ENCODE peak calls at places on chromosome 10, in six cellular contexts. One of them, this sample, is unnamed.
A peak's percentile ranks its signal among the peaks of the same experiment; 100 is the strongest.

GRCh38 chr10:117666131-117666530 is 123.6 kb downstream of the EMX2 start:
- DNase-seq in CD4-positive, alpha-beta memory T cell: no peak
- DNase-seq in psoas muscle: no peak
- DNase-seq in heart left ventricle: no peak
- DNase-seq in ovary: no peak
- DNase-seq in colonic mucosa: no peak
- DNase-seq in this sample: no peak

GRCh38 chr10:58667658-58668310 is 155.1 kb downstream of the BICC1 start:
- DNase-seq in CD4-positive, alpha-beta memory T cell: no peak
- DNase-seq in psoas muscle: no peak
- DNase-seq in heart left ventricle: no peak
- DNase-seq in ovary: no peak
- DNase-seq in colonic mucosa: no peak
- DNase-seq in this sample: no peak

GRCh38 chr10:6838118-6838517 is 258.0 kb upstream of the PRKCQ start:
- DNase-seq in CD4-positive, alpha-beta memory T cell: no peak
- DNase-seq in psoas muscle: no peak
- DNase-seq in heart left ventricle: no peak
- DNase-seq in ovary: no peak
- DNase-seq in colonic mucosa: no peak
- DNase-seq in this sample: no peak

GRCh38 chr10:95133997-95134396 is 60.0 kb upstream of the ACSM6 start:
- DNase-seq in CD4-positive, alpha-beta memory T cell: no peak
- DNase-seq in psoas muscle: no peak
- DNase-seq in heart left ventricle: no peak
- DNase-seq in ovary: no peak
- DNase-seq in colonic mucosa: no peak
- DNase-seq in this sample: no peak

GRCh38 chr10:63438506-63439498 is 27.0 kb downstream of the JMJD1C start:
- DNase-seq in CD4-positive, alpha-beta memory T cell: no peak
- DNase-seq in psoas muscle: no peak
- DNase-seq in heart left ventricle: no peak
- DNase-seq in ovary: no peak
- DNase-seq in colonic mucosa: no peak
- DNase-seq in this sample: no peak

GRCh38 chr10:112278871-112279270 is 4.3 kb upstream of the TECTB start:
- DNase-seq in CD4-positive, alpha-beta memory T cell: no peak
- DNase-seq in psoas muscle: no peak
- DNase-seq in heart left ventricle: no peak
- DNase-seq in ovary: no peak
- DNase-seq in colonic mucosa: no peak
- DNase-seq in this sample: no peak

GRCh38 chr10:58834093-58834674 is 321.5 kb downstream of the BICC1 start:
- DNase-seq in CD4-positive, alpha-beta memory T cell: no peak
- DNase-seq in psoas muscle: no peak
- DNase-seq in heart left ventricle: no peak
- DNase-seq in ovary: no peak
- DNase-seq in colonic mucosa: no peak
- DNase-seq in this sample: no peak

GRCh38 chr10:36692759-36693158 is 432.6 kb upstream of the ANKRD30A start:
- DNase-seq in CD4-positive, alpha-beta memory T cell: no peak
- DNase-seq in psoas muscle: no peak
- DNase-seq in heart left ventricle: no peak
- DNase-seq in ovary: no peak
- DNase-seq in colonic mucosa: no peak
- DNase-seq in this sample: no peak

GRCh38 chr10:58064714-58065528 is 202.8 kb downstream of the IPMK start:
- DNase-seq in CD4-positive, alpha-beta memory T cell: peak; percentile 4
- DNase-seq in psoas muscle: no peak
- DNase-seq in heart left ventricle: no peak
- DNase-seq in ovary: no peak
- DNase-seq in colonic mucosa: peak; percentile 45
- DNase-seq in this sample: no peak

DNA sequence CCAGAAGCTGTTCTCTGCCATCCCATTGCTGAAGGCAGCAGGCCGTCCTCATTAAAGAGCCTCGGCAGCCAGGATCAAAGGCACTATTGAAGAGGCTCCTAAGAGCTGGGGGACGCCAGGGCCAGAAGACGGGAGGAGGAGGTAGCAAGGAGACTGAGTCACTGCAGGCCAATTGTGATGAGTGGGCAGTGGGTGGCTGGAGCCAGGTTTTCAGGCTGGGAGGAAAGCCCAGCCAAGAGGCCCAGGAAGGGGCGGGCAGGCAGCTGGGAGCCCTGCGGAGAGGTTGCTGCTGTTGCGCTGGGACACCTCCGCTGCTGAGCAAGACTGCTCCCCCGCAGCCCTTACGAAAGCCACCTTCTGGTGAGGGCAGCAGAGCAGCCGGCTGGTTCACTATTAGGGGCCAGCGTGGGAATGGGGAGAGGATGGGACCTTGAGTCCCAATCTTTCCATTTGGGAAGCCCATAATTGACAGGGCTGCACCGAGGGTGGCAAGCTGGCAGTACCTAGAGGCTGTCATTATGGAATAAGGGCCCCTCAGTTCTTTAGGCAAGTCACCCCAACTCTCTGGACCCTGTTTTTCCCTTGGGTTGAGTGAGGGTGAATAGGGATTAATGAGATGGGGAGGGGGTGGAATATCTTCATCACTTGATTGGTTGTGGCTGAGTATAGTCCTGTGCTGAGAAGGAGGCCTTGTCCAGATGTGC is 48.4 kb downstream of the UNC5B start:
- DNase-seq in CD4-positive, alpha-beta memory T cell: no peak
- DNase-seq in psoas muscle: no peak
- DNase-seq in heart left ventricle: peak; percentile 83
- DNase-seq in ovary: peak; percentile 82
- DNase-seq in colonic mucosa: no peak
- DNase-seq in this sample: no peak
- H3K4me1 ChIP-seq in CD4-positive, alpha-beta memory T cell: no peaks in the 10 kb centered on the region
- H3K4me1 ChIP-seq in psoas muscle: peaks cover 45% of the 10 kb centered on the region
- H3K4me1 ChIP-seq in heart left ventricle: peaks cover 59% of the 10 kb centered on the region
- H3K4me1 ChIP-seq in ovary: peaks cover 10% of the 10 kb centered on the region
- H3K4me1 ChIP-seq in colonic mucosa: peaks cover 16% of the 10 kb centered on the region
- H3K4me1 ChIP-seq in this sample: peaks cover 93% of the 10 kb centered on the region

GRCh38 chr10:71852335-71852937 is 1.4 kb upstream of the PSAP start:
- DNase-seq in CD4-positive, alpha-beta memory T cell: no peak
- DNase-seq in psoas muscle: no peak
- DNase-seq in heart left ventricle: peak; percentile 53
- DNase-seq in ovary: peak; percentile 36
- DNase-seq in colonic mucosa: peak; percentile 45
- DNase-seq in this sample: no peak
- H3K4me1 ChIP-seq in CD4-positive, alpha-beta memory T cell: peaks cover 21% of the 10 kb centered on the region
- H3K4me1 ChIP-seq in psoas muscle: peaks cover 11% of the 10 kb centered on the region
- H3K4me1 ChIP-seq in heart left ventricle: peaks cover 11% of the 10 kb centered on the region
- H3K4me1 ChIP-seq in ovary: peaks cover 9% of the 10 kb centered on the region
- H3K4me1 ChIP-seq in colonic mucosa: no peaks in the 10 kb centered on the region
- H3K4me1 ChIP-seq in this sample: peaks cover 28% of the 10 kb centered on the region

GRCh38 chr10:79402625-79402946 is 42.8 kb downstream of the ZCCHC24 start:
- DNase-seq in CD4-positive, alpha-beta memory T cell: no peak
- DNase-seq in psoas muscle: no peak
- DNase-seq in heart left ventricle: no peak
- DNase-seq in ovary: no peak
- DNase-seq in colonic mucosa: no peak
- DNase-seq in this sample: no peak

GRCh38 chr10:79399242-79399831 is 46.1 kb downstream of the ZCCHC24 start:
- DNase-seq in CD4-positive, alpha-beta memory T cell: no peak
- DNase-seq in psoas muscle: peak; percentile 88
- DNase-seq in heart left ventricle: peak; percentile 94
- DNase-seq in ovary: peak; percentile 94
- DNase-seq in colonic mucosa: peak; percentile 81
- DNase-seq in this sample: no peak

GRCh38 chr10:79402951-79403350 is 42.5 kb downstream of the ZCCHC24 start:
- DNase-seq in CD4-positive, alpha-beta memory T cell: no peak
- DNase-seq in psoas muscle: no peak
- DNase-seq in heart left ventricle: peak; percentile 21
- DNase-seq in ovary: no peak
- DNase-seq in colonic mucosa: no peak
- DNase-seq in this sample: no peak

GRCh38 chr10:79400567-79401004 is 44.8 kb downstream of the ZCCHC24 start:
- DNase-seq in CD4-positive, alpha-beta memory T cell: peak; percentile 11
- DNase-seq in psoas muscle: peak; percentile 51
- DNase-seq in heart left ventricle: no peak
- DNase-seq in ovary: peak; percentile 67
- DNase-seq in colonic mucosa: peak; percentile 62
- DNase-seq in this sample: no peak

DNA sequence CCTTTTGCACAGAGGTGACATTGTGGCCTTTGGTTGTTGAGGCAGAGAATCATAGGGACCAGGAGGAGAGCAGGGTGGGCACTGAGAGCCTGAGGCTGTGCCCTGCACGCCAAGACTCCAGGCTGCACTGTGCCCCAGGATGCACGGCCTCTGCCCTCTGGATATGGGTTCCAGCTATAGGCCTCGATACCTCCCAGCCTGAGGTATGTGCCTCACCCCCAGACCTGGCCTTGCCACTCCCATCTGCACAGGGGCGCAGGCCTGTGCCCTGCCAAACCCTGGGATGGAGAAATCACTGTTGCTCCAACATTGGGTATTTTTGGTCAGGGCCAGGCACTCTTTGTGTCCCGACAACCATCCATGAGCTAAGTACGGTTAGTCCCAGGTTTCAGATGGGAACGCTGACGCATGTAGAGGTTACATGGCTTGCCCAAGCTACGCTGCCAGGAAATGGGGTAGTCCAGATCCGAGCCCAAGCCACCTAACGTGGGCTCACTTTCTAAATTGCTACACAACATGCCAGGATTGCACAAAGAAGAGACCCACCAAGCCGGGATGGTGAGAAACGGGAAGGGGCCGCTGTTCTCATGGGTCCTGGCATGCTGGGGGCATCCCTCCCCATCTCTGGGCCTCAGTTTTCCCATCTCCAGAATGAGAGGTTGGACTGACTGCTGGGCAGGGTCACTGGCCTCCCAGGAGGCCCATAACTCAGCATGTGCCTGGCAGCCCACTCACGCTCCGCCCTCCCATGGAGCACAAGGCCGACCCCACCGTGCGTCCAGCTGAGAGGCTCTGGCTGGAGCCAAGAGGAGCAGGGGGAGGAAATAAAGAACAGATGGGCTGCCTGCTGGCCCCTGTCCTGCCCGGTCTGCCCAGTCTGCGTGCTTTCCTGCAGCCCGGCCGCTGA is 44.2 kb downstream of the ZCCHC24 start:
- DNase-seq in CD4-positive, alpha-beta memory T cell: no peak
- DNase-seq in psoas muscle: peak; percentile 82
- DNase-seq in heart left ventricle: peak; percentile 78
- DNase-seq in ovary: peak; percentile 87
- DNase-seq in colonic mucosa: no peak
- DNase-seq in this sample: no peak
- H3K4me1 ChIP-seq in CD4-positive, alpha-beta memory T cell: no peaks in the 10 kb centered on the region
- H3K4me1 ChIP-seq in psoas muscle: peaks cover 100% of the 10 kb centered on the region
- H3K4me1 ChIP-seq in heart left ventricle: peaks cover 87% of the 10 kb centered on the region
- H3K4me1 ChIP-seq in ovary: peaks cover 73% of the 10 kb centered on the region
- H3K4me1 ChIP-seq in colonic mucosa: peaks cover 8% of the 10 kb centered on the region
- H3K4me1 ChIP-seq in this sample: peaks cover 94% of the 10 kb centered on the region

GRCh38 chr10:35464805-35465456 is 128.6 kb downstream of the CCNY start:
- DNase-seq in CD4-positive, alpha-beta memory T cell: no peak
- DNase-seq in psoas muscle: no peak
- DNase-seq in heart left ventricle: no peak
- DNase-seq in ovary: no peak
- DNase-seq in colonic mucosa: no peak
- DNase-seq in this sample: no peak
- H3K4me1 ChIP-seq in CD4-positive, alpha-beta memory T cell: peaks cover 81% of the 10 kb centered on the region
- H3K4me1 ChIP-seq in psoas muscle: peaks cover 71% of the 10 kb centered on the region
- H3K4me1 ChIP-seq in heart left ventricle: peaks cover 30% of the 10 kb centered on the region
- H3K4me1 ChIP-seq in ovary: peaks cover 15% of the 10 kb centered on the region
- H3K4me1 ChIP-seq in colonic mucosa: no peaks in the 10 kb centered on the region
- H3K4me1 ChIP-seq in this sample: peaks cover 28% of the 10 kb centered on the region

GRCh38 chr10:131123496-131123895 is 188.0 kb downstream of the TCERG1L start:
- DNase-seq in CD4-positive, alpha-beta memory T cell: no peak
- DNase-seq in psoas muscle: no peak
- DNase-seq in heart left ventricle: no peak
- DNase-seq in ovary: no peak
- DNase-seq in colonic mucosa: no peak
- DNase-seq in this sample: no peak

GRCh38 chr10:131126321-131127121 is 185.0 kb downstream of the TCERG1L start:
- DNase-seq in CD4-positive, alpha-beta memory T cell: no peak
- DNase-seq in psoas muscle: no peak
- DNase-seq in heart left ventricle: no peak
- DNase-seq in ovary: no peak
- DNase-seq in colonic mucosa: no peak
- DNase-seq in this sample: no peak

GRCh38 chr10:131127122-131127589 is 184.4 kb downstream of the TCERG1L start:
- DNase-seq in CD4-positive, alpha-beta memory T cell: no peak
- DNase-seq in psoas muscle: no peak
- DNase-seq in heart left ventricle: no peak
- DNase-seq in ovary: no peak
- DNase-seq in colonic mucosa: no peak
- DNase-seq in this sample: no peak

GRCh38 chr10:131125511-131126225 is 185.9 kb downstream of the TCERG1L start:
- DNase-seq in CD4-positive, alpha-beta memory T cell: no peak
- DNase-seq in psoas muscle: no peak
- DNase-seq in heart left ventricle: no peak
- DNase-seq in ovary: no peak
- DNase-seq in colonic mucosa: no peak
- DNase-seq in this sample: no peak

GRCh38 chr10:131124945-131125344 is 186.6 kb downstream of the TCERG1L start:
- DNase-seq in CD4-positive, alpha-beta memory T cell: no peak
- DNase-seq in psoas muscle: no peak
- DNase-seq in heart left ventricle: no peak
- DNase-seq in ovary: no peak
- DNase-seq in colonic mucosa: no peak
- DNase-seq in this sample: no peak
- H3K4me1 ChIP-seq in CD4-positive, alpha-beta memory T cell: no peaks in the 10 kb centered on the region
- H3K4me1 ChIP-seq in psoas muscle: no peaks in the 10 kb centered on the region
- H3K4me1 ChIP-seq in heart left ventricle: no peaks in the 10 kb centered on the region
- H3K4me1 ChIP-seq in ovary: no peaks in the 10 kb centered on the region
- H3K4me1 ChIP-seq in colonic mucosa: no peaks in the 10 kb centered on the region
- H3K4me1 ChIP-seq in this sample: no peaks in the 10 kb centered on the region

DNA sequence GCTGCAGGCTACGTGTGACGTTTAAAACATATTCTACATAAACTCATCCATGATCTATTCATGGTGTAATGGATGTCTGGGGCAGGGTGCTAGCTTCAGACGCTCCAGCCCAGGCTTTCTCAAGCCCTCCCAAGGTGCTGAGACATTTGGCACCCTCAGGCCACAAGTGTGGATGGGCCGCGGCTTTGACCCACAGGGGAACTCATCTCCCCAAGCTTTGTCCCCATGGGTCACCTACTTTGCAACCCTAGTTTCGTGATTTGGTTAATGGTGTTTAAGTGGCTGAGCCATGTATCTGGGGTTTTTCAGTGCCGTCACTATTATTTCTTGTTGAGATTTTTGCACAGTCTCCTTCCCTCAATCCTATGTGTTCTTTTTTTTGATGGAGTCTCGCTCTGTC is 66.0 kb downstream of the GRK5 start:
- DNase-seq in CD4-positive, alpha-beta memory T cell: no peak
- DNase-seq in psoas muscle: no peak
- DNase-seq in heart left ventricle: peak; percentile 21
- DNase-seq in ovary: no peak
- DNase-seq in colonic mucosa: no peak
- DNase-seq in this sample: no peak
- H3K4me1 ChIP-seq in CD4-positive, alpha-beta memory T cell: peaks cover 57% of the 10 kb centered on the region
- H3K4me1 ChIP-seq in psoas muscle: peaks cover 14% of the 10 kb centered on the region
- H3K4me1 ChIP-seq in heart left ventricle: peaks cover 37% of the 10 kb centered on the region
- H3K4me1 ChIP-seq in ovary: peaks cover 21% of the 10 kb centered on the region
- H3K4me1 ChIP-seq in colonic mucosa: peaks cover 16% of the 10 kb centered on the region
- H3K4me1 ChIP-seq in this sample: peaks cover 14% of the 10 kb centered on the region

GRCh38 chr10:109892087-109892486 is 31.2 kb downstream of the XPNPEP1 start:
- DNase-seq in CD4-positive, alpha-beta memory T cell: no peak
- DNase-seq in psoas muscle: no peak
- DNase-seq in heart left ventricle: no peak
- DNase-seq in ovary: no peak
- DNase-seq in colonic mucosa: no peak
- DNase-seq in this sample: no peak
- H3K4me1 ChIP-seq in CD4-positive, alpha-beta memory T cell: peaks cover 21% of the 10 kb centered on the region
- H3K4me1 ChIP-seq in psoas muscle: peaks cover 26% of the 10 kb centered on the region
- H3K4me1 ChIP-seq in heart left ventricle: peaks cover 46% of the 10 kb centered on the region
- H3K4me1 ChIP-seq in ovary: peaks cover 24% of the 10 kb centered on the region
- H3K4me1 ChIP-seq in colonic mucosa: peaks cover 9% of the 10 kb centered on the region
- H3K4me1 ChIP-seq in this sample: peaks cover 58% of the 10 kb centered on the region

GRCh38 chr10:98269435-98269912 is 1.5 kb upstream of the LOXL4 start:
- DNase-seq in CD4-positive, alpha-beta memory T cell: no peak
- DNase-seq in psoas muscle: peak; percentile 87
- DNase-seq in heart left ventricle: peak; percentile 90
- DNase-seq in ovary: peak; percentile 78
- DNase-seq in colonic mucosa: peak; percentile 59
- DNase-seq in this sample: no peak
- H3K4me1 ChIP-seq in CD4-positive, alpha-beta memory T cell: no peaks in the 10 kb centered on the region
- H3K4me1 ChIP-seq in psoas muscle: peaks cover 40% of the 10 kb centered on the region
- H3K4me1 ChIP-seq in heart left ventricle: peaks cover 6% of the 10 kb centered on the region
- H3K4me1 ChIP-seq in ovary: peaks cover 16% of the 10 kb centered on the region
- H3K4me1 ChIP-seq in colonic mucosa: no peaks in the 10 kb centered on the region
- H3K4me1 ChIP-seq in this sample: peaks cover 15% of the 10 kb centered on the region